ENCODE peak calls at places on chromosomes 4 and X, in ten cellular contexts. T, K, C, E, Y, I, H, W, R and X are unnamed samples.

GRCh38 chr4:30718021-30718888 is 1.9 kb upstream of the PCDH7 start:
- DNase-seq in T (no peak), K (peak), C (peak), E (no peak), Y (no peak), I (peak), H (peak), W (peak), R (peak), X (no peak)

GRCh38 chr4:26127851-26128337 is 192.9 kb upstream of the RBPJ start:
- DNase-seq in T (no peak), K (no peak), C (no peak), E (no peak), Y (peak), I (peak), H (no peak), W (no peak), R (no peak), X (no peak)

GRCh38 chrX:107766470-107767140 is 9.0 kb downstream of the TSC22D3 start:
- DNase-seq in T (peak), K (no peak), C (peak), E (peak), Y (no peak), I (no peak), H (no peak), W (peak), R (peak), X (peak)

GRCh38 chr4:133147365-133147821 is 1.7 kb upstream of the PCDH10 start:
- DNase-seq in T (no peak), K (no peak), C (no peak), E (no peak), Y (no peak), I (no peak), H (no peak), W (no peak), R (no peak), X (no peak)

GRCh38 chrX:48703642-48704481 is 7.3 kb downstream of the SUV39H1 start:
- DNase-seq in T (no peak), K (peak), C (no peak), E (no peak), Y (no peak), I (no peak), H (peak), W (peak), R (no peak), X (no peak)

GRCh38 chrX:120251471-120252011 is 929 bp downstream of the ZBTB33 start:
- DNase-seq in T (peak), K (peak), C (peak), E (peak), Y (peak), I (peak), H (peak), W (peak), R (peak), X (no peak)

GRCh38 chr4:58590714-58591113 is 1480.5 kb upstream of the IGFBP7 start:
- DNase-seq in T (no peak), K (no peak), C (no peak), E (no peak), Y (no peak), I (no peak), H (no peak), W (no peak), R (no peak), X (no peak)

GRCh38 chrX:21683910-21684309 is 25.8 kb upstream of the KLHL34 start:
- DNase-seq in T (no peak), K (no peak), C (no peak), E (no peak), Y (no peak), I (no peak), H (no peak), W (peak), R (no peak), X (no peak)

GRCh38 chr4:140296335-140296753 is 77.1 kb upstream of the SCOC start:
- DNase-seq in T (peak), K (peak), C (peak), E (peak), Y (no peak), I (no peak), H (no peak), W (peak), R (peak), X (peak)

GRCh38 chr4:42531631-42532030 is 125.3 kb downstream of the ATP8A1 start:
- DNase-seq in T (no peak), K (no peak), C (no peak), E (no peak), Y (no peak), I (no peak), H (no peak), W (no peak), R (no peak), X (no peak)

GRCh38 chr4:89497517-89498308 is 190.1 kb upstream of the GPRIN3 start:
- DNase-seq in T (no peak), K (no peak), C (no peak), E (no peak), Y (no peak), I (peak), H (no peak), W (no peak), R (no peak), X (no peak)

GRCh38 chr4:42150653-42151567 is 1.5 kb downstream of the BEND4 start:
- DNase-seq in T (no peak), K (no peak), C (no peak), E (no peak), Y (no peak), I (peak), H (peak), W (no peak), R (no peak), X (no peak)

GRCh38 chr4:80183196-80184052 is 13.9 kb upstream of the PRDM8 start:
- DNase-seq in T (no peak), K (no peak), C (peak), E (no peak), Y (no peak), I (no peak), H (no peak), W (no peak), R (peak), X (no peak)

GRCh38 chr4:111652986-111653385 is 492.3 kb upstream of the FAM241A start:
- DNase-seq in T (no peak), K (no peak), C (no peak), E (no peak), Y (no peak), I (no peak), H (no peak), W (no peak), R (no peak), X (no peak)

GRCh38 chr4:8818063-8818881 is 53.4 kb downstream of the HMX1 start:
- DNase-seq in T (no peak), K (no peak), C (peak), E (no peak), Y (peak), I (no peak), H (peak), W (no peak), R (no peak), X (peak)

GRCh38 chr4:82293304-82293703 is 80.5 kb downstream of the HNRNPD start:
- DNase-seq in T (no peak), K (no peak), C (no peak), E (no peak), Y (no peak), I (no peak), H (no peak), W (no peak), R (no peak), X (no peak)

GRCh38 chr4:10998826-10999225 is 314.3 kb upstream of the CLNK start:
- DNase-seq in T (no peak), K (no peak), C (no peak), E (no peak), Y (no peak), I (no peak), H (no peak), W (no peak), R (no peak), X (no peak)

GRCh38 chr4:53169695-53170617 is 195.9 kb downstream of the SCFD2 start:
- DNase-seq in T (no peak), K (no peak), C (no peak), E (no peak), Y (no peak), I (no peak), H (no peak), W (no peak), R (no peak), X (no peak)

GRCh38 chr4:83197555-83198235 is 83.2 kb upstream of the PLAC8 start:
- DNase-seq in T (no peak), K (no peak), C (no peak), E (no peak), Y (peak), I (no peak), H (peak), W (no peak), R (no peak), X (no peak)

GRCh38 chr4:72846280-72847111 is 223.0 kb downstream of the COX18 start:
- DNase-seq in T (no peak), K (no peak), C (no peak), E (no peak), Y (no peak), I (no peak), H (peak), W (no peak), R (no peak), X (no peak)

GRCh38 chr4:163121689-163122088 is 45.0 kb downstream of the NAF1 start:
- DNase-seq in T (no peak), K (no peak), C (no peak), E (no peak), Y (no peak), I (no peak), H (no peak), W (peak), R (no peak), X (no peak)

GRCh38 chr4:127486248-127486647 is 146.5 kb upstream of the INTU start:
- DNase-seq in T (no peak), K (no peak), C (no peak), E (no peak), Y (no peak), I (no peak), H (no peak), W (no peak), R (no peak), X (no peak)

GRCh38 chr4:93649828-93650227 is 178.7 kb upstream of the ATOH1 start:
- DNase-seq in T (no peak), K (no peak), C (no peak), E (no peak), Y (no peak), I (no peak), H (no peak), W (no peak), R (no peak), X (no peak)

GRCh38 chr4:118417325-118417724 is 64.5 kb upstream of the PRSS12 start:
- DNase-seq in T (no peak), K (no peak), C (no peak), E (no peak), Y (no peak), I (no peak), H (no peak), W (peak), R (no peak), X (no peak)

GRCh38 chr4:147108409-147108808 is 162.7 kb upstream of the TTC29 start:
- DNase-seq in T (no peak), K (no peak), C (no peak), E (no peak), Y (no peak), I (no peak), H (no peak), W (peak), R (no peak), X (no peak)

GRCh38 chr4:2954358-2955185 is 8.6 kb downstream of the NOP14 start:
- DNase-seq in T (no peak), K (no peak), C (no peak), E (no peak), Y (peak), I (no peak), H (peak), W (no peak), R (no peak), X (no peak)

GRCh38 chrX:16528620-16529019 is 121.3 kb upstream of the S100G start:
- DNase-seq in T (no peak), K (no peak), C (no peak), E (no peak), Y (no peak), I (no peak), H (no peak), W (no peak), R (no peak), X (no peak)

GRCh38 chr4:82905205-82905604 is 4.7 kb downstream of the THAP9 start:
- DNase-seq in T (no peak), K (no peak), C (no peak), E (no peak), Y (no peak), I (no peak), H (no peak), W (peak), R (no peak), X (no peak)

GRCh38 chr4:62344474-62344873 is 1144.3 kb downstream of the ADGRL3 start:
- DNase-seq in T (no peak), K (no peak), C (no peak), E (no peak), Y (no peak), I (no peak), H (no peak), W (no peak), R (no peak), X (no peak)

GRCh38 chrX:54934058-54934457 is 13.4 kb downstream of the TRO start:
- DNase-seq in T (no peak), K (no peak), C (no peak), E (no peak), Y (no peak), I (no peak), H (no peak), W (no peak), R (no peak), X (no peak)

GRCh38 chr4:40055379-40055872 is 1.2 kb upstream of the N4BP2 start:
- DNase-seq in T (no peak), K (no peak), C (no peak), E (no peak), Y (no peak), I (no peak), H (no peak), W (no peak), R (no peak), X (no peak)

GRCh38 chr4:37685726-37686372 is 327 bp downstream of the RELL1 start:
- DNase-seq in T (peak), K (peak), C (peak), E (peak), Y (peak), I (peak), H (no peak), W (peak), R (peak), X (no peak)

GRCh38 chr4:67052981-67053380 is 492.3 kb downstream of the CENPC start:
- DNase-seq in T (no peak), K (no peak), C (no peak), E (no peak), Y (no peak), I (no peak), H (no peak), W (no peak), R (no peak), X (no peak)

DNA sequence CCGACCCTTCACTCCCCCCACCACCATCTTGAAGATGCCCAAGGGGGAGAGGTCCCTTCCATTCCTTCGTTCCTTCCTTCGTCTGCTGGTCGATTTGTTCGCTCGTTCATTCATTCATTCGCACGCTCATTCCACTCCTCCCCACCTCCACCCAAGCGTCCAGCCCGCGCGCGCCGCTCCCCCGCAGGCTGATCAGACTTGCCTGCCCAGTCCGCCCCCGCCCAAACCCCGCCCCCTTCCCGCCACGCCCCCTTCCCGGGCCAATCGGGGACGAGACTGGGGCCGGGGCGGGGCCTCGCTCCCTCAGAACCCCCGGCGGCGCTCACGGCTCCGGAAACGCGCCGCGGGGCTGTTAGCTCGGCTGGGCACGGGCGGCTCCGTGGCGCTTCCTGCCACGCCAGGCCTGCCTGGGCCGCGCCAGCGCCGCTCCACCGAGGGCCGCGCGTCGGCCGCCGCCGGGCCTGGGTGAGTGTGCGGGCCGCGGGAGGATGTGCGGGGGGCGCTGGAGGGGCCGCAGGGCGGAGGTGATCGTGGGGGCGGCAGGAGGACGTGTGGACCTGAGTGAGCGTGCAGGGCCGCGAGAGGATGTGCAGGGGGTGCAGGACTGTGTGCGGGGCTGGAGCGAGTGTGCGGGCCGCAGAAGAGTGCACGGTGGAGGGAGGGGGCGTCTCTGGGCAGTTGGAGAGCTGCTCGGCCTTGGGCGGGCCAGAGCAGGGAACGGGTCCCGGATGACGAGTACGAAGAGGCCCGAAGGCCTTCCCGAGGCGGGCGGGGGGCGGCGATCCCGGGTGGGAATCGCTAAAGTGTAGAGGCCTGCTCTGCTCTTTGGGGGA is at the start of gene ZNF275:
- DNase-seq in T (peak), K (peak), C (peak), E (peak), Y (peak), I (peak), H (peak), W (peak), R (peak), X (peak)
- TF ChIP-seq POLR2A in T (peak), K (peak), C (peak), E (peak), Y (peak), I (peak), H (no peak), W (peak), R (peak), X (no peak)

DNA sequence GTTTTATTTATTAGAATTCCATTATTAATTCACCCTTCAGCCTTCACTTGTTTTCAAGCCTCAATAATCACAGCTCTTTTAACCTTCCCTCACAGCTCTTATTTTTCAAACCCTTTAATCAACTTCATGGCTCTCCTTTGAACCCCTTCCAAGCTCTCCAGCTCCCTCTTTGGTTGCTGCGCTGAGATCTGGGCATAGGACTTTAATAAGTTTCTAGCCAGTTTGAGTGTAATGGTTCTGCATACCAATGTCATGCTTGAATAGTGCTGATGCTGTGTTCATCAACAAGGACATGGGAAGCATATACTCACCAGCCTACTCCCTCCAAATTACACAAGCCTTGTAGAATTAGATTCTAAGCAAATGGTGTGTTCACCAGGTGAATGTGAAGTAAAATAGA is 3.5 kb upstream of the RNF212 start:
- DNase-seq in T (no peak), K (no peak), C (no peak), E (no peak), Y (no peak), I (no peak), H (no peak), W (no peak), R (no peak), X (no peak)
- H3K27ac ChIP-seq in T (no peak), K (no peak), C (no peak), E (no peak), Y (no peak), I (no peak), H (no peak), W (no peak), R (no peak), X (no peak)

DNA sequence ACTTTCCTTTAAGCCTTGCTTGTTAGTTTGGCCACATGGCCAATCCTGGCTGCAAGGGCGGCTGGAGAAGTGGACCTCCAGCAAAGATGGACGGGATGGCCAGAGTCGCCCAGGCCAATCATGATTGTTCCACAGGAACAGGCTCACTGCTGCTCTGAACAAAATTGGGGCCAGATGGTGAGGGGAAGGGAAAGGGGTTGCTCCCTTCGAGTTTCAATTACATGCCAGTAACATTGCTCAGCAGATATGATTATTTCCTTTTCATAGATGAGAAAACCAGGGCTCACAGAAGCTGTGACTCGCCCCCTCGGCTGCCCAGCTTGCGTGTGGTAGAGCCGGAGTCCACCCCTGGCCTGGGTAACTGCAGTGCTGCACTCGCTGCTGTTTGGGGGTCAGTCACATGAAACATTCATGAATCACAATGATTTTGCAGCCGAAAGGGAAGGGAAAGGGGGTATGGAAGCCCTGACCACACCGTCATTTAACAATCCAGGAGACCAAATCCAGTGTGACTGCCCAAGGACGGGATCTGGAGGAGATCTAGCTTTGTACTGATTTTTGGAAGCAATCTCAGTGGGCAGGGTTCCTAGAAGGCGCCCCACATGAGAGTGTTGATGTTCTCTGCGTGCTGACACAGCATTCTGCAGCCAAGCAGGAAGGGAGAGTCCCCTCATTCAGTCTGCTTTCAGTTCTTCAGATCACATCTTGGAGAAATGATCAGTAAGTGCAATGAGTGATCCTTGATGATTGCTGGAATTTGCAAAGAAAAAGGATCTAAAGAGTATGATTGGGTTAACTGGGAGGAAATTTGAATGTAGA is 77.3 kb upstream of the MSX1 start:
- DNase-seq in T (no peak), K (no peak), C (no peak), E (no peak), Y (no peak), I (no peak), H (no peak), W (peak), R (no peak), X (no peak)
- H3K4me3 ChIP-seq in T (no peak), K (no peak), C (no peak), E (no peak), Y (no peak), I (no peak), H (no peak), W (no peak), R (no peak), X (no peak)

GRCh38 chr4:103100691-103101090 is 1.1 kb upstream of the BDH2 start:
- DNase-seq in T (no peak), K (no peak), C (no peak), E (no peak), Y (no peak), I (no peak), H (no peak), W (no peak), R (no peak), X (no peak)

GRCh38 chr4:103098331-103098730 is 1.3 kb downstream of the BDH2 start:
- DNase-seq in T (no peak), K (no peak), C (no peak), E (no peak), Y (no peak), I (no peak), H (no peak), W (peak), R (no peak), X (no peak)

GRCh38 chr4:103097112-103097511 is 2.5 kb downstream of the BDH2 start:
- DNase-seq in T (no peak), K (no peak), C (no peak), E (no peak), Y (no peak), I (no peak), H (no peak), W (no peak), R (no peak), X (no peak)

GRCh38 chr4:103098746-103099421 is 750 bp downstream of the BDH2 start:
- DNase-seq in T (no peak), K (no peak), C (no peak), E (no peak), Y (no peak), I (no peak), H (no peak), W (peak), R (no peak), X (no peak)

DNA sequence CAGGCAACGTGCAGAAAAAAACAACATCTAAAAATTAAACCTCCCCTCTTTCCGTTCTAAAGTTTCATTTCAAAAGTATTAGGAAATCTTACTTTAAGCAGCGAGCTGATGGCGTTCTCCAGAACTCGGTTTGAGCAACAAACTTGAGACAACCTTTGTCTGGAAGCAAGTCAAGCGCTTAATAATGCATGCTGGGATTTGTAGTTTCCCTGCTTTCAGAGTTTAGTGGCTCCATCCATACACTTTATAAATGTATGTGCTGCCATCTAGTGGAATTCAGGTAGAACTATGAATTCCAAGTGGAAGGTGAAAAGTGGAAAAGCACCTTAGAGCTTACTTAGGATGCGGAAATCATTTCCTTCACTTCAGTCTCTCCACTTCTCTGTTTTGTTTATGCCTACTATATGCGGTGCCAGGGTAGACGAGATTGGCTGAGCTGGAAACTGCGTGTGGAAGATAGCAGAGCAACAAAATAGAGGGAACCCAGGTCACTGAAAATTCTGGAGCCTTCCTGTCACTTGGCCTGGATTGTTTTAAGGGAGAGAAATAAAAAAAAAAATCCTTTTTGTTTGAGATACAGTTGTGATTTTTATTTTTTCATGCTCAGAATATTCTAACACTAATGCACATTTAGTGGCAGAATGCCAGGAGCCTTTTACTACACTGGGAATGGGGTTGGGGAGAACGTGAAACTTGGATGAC is at the start of gene BDH2:
- DNase-seq in T (peak), K (peak), C (peak), E (peak), Y (peak), I (peak), H (no peak), W (peak), R (peak), X (no peak)
- TF ChIP-seq POLR2A in T (no peak), K (no peak), C (peak), E (peak), Y (peak), I (peak), H (no peak), W (no peak), R (peak), X (no peak)